ENCODE peak calls at places on chromosomes 2 and 18, in seven cellular contexts. M is A549, I is fibroblast of the aortic adventitia, H is fibroblast of mammary gland, J is heart right ventricle, W is ascending aorta, P is keratinocyte. Y is an unnamed sample.
A peak's percentile ranks its signal among the peaks of the same experiment; 100 is the strongest.

GRCh38 chr2:180513389-180513788 is 467.0 kb upstream of the UBE2E3 start:
- DNase-seq in H (no peak), M (no peak), P (no peak), W (no peak), J (no peak), I (no peak), Y (no peak)

GRCh38 chr2:130154773-130155765 is 10.2 kb upstream of the CCDC74B start:
- DNase-seq in M (no peak), H (no peak), W (no peak), J (no peak), I (no peak), P (no peak), Y (no peak)

GRCh38 chr2:206361407-206362045 is 81.8 kb upstream of the ADAM23 start:
- DNase-seq in J (no peak), W (no peak), M (no peak), I (no peak), P (no peak), H (no peak), Y (peak; percentile 55)

GRCh38 chr2:45647346-45647745 is 4.1 kb upstream of the PRKCE start:
- DNase-seq in J (no peak), W (no peak), I (no peak), P (no peak), H (no peak), M (no peak), Y (no peak)

GRCh38 chr2:15359716-15360531 is 201.2 kb downstream of the NBAS start:
- DNase-seq in M (no peak), H (peak; percentile 82), P (no peak), J (no peak), I (peak; percentile 69), W (no peak), Y (peak; percentile 93)

GRCh38 chr2:98160574-98160973 is 73.6 kb downstream of the VWA3B start:
- DNase-seq in I (no peak), P (no peak), J (peak; percentile 35), W (peak; percentile 69), H (no peak), M (no peak), Y (no peak)

GRCh38 chr2:112722816-112723555 is 2.2 kb downstream of the NT5DC4 start:
- DNase-seq in M (no peak), J (no peak), W (no peak), I (no peak), P (no peak), H (no peak), Y (no peak)

GRCh38 chr2:60552096-60552850 is 1.2 kb downstream of the BCL11A start:
- DNase-seq in P (no peak), I (no peak), W (no peak), M (no peak), H (no peak), J (no peak), Y (no peak)

GRCh38 chr2:128160616-128161275 is 69.7 kb downstream of the UGGT1 start:
- DNase-seq in M (no peak), J (no peak), P (no peak), W (no peak), I (no peak), H (no peak), Y (no peak)

GRCh38 chr2:174605687-174606086 is 8.1 kb upstream of the WIPF1 start:
- DNase-seq in H (peak; percentile 67), W (no peak), P (no peak), I (peak; percentile 68), J (no peak), M (peak; percentile 26), Y (peak; percentile 46)

GRCh38 chr2:190318514-190318913 is 1.1 kb downstream of the HIBCH start:
- DNase-seq in M (no peak), W (no peak), I (no peak), J (no peak), H (peak; percentile 10), P (no peak), Y (peak; percentile 41)

GRCh38 chr2:190325588-190325987 is 6.0 kb upstream of the HIBCH start:
- DNase-seq in M (no peak), W (no peak), H (no peak), P (no peak), I (no peak), J (no peak), Y (no peak)

GRCh38 chr2:190319557-190320498 is at the start of gene HIBCH:
- DNase-seq in J (peak; percentile 99), H (peak; percentile 97), M (peak; percentile 84), W (peak; percentile 100), I (peak; percentile 98), P (peak; percentile 81), Y (peak; percentile 98)

GRCh38 chr2:190318931-190319556 is 582 bp downstream of the HIBCH start:
- DNase-seq in M (no peak), P (no peak), J (no peak), W (no peak), H (no peak), I (peak; percentile 26), Y (peak; percentile 21)

DNA sequence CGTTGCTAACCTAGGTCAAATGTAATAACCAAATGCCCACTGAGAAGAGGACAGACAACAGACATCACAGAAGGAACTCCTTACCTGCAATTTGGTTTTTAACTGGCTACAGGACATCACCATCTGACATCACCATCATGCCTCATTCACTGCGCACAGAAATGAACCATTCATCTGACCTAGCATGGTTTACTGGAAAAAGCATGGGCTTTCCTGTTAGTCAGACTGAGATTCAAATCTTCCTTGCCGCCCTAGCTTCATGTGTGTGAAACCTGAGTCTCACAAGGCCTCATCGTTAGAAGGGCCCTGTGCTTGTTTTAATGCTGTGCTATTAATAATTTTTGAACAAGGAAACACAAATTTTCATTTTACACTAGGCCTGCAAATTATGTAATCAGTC is 1.1 kb upstream of the HIBCH start:
- DNase-seq in J (no peak), H (no peak), I (no peak), P (no peak), W (no peak), M (no peak), Y (no peak)
- H3K4me3 ChIP-seq in J (peak overlapping the region; percentile 85), H (no peak overlapping the region), I (no peak overlapping the region), P (no peak overlapping the region), W (no peak overlapping the region), M (no peak overlapping the region), Y (no peak overlapping the region)

DNA sequence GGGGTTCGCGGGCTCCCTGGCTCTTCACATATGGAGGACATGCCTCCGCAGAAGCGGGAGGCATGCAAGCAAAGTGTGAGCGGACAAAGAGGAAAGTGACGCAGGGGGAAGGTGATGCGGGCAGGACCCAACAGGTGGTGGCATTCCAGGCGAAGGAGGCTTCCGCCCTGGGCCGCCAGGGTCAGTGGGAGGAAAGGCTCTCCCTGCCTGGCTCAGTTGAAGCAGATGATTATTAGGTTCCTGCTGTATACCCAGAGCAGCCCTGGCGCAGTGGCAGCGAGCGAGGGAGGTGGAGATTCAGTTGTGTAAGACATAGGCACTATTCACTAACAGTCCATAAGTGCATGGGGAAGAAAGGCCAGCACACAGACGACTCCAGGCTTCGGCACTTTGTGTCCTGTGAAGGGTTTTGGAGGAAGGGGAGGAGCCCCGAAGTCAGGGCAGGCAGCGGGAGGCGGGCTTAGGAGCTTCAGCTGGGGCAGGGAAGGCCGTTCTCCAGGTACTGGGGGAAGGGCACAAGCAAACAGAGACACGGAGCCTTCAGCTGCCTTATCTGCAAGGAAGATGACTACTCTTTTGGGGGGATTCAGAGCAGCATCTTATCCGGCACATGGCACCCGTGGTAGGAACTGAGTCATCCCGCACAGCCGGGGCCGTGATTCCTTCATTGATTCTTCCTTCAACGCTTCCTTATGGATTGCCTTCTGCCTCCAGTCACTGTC is 89.8 kb downstream of the TGOLN2 start:
- DNase-seq in I (no peak), W (no peak), P (peak; percentile 30), M (no peak), J (no peak), H (no peak), Y (peak; percentile 86)
- TF ChIP-seq CTCF in I (no peak), W (no peak), P (no peak), M (no peak), J (no peak), H (no peak), Y (peak; percentile 15)

GRCh38 chr2:12714391-12715221 is 2.1 kb upstream of the TRIB2 start:
- DNase-seq in J (no peak), W (peak; percentile 83), I (peak; percentile 61), M (no peak), H (peak; percentile 56), P (no peak), Y (peak; percentile 77)
- H3K4me3 ChIP-seq in J (no peak overlapping the region), W (peak overlapping the region; percentile 91), I (no peak overlapping the region), M (no peak overlapping the region), H (no peak overlapping the region), P (no peak overlapping the region), Y (no peak overlapping the region)

GRCh38 chr18:48913723-48914122 is 37.0 kb downstream of the SMAD7 start:
- DNase-seq in P (no peak), I (no peak), J (no peak), M (no peak), W (peak; percentile 51), H (no peak), Y (no peak)

GRCh38 chr18:48910972-48911545 is 39.7 kb downstream of the SMAD7 start:
- DNase-seq in H (no peak), M (no peak), W (no peak), I (no peak), P (no peak), J (no peak), Y (no peak)

GRCh38 chr18:48914581-48915251 is 36.0 kb downstream of the SMAD7 start:
- DNase-seq in I (no peak), J (no peak), P (no peak), M (no peak), H (no peak), W (peak; percentile 57), Y (no peak)

GRCh38 chr18:48915621-48916425 is 34.9 kb downstream of the SMAD7 start:
- DNase-seq in P (no peak), H (no peak), J (no peak), I (peak; percentile 66), M (no peak), W (peak; percentile 57), Y (no peak)

GRCh38 chr18:48913201-48913600 is 37.6 kb downstream of the SMAD7 start:
- DNase-seq in J (no peak), I (no peak), M (no peak), H (no peak), W (peak; percentile 59), P (no peak), Y (no peak)
- TF ChIP-seq CTCF in J (peak; percentile 41), I (no peak), M (peak; percentile 24), H (no peak), W (no peak), P (peak; percentile 37), Y (peak; percentile 55)

GRCh38 chr2:239355724-239356123 is 45.1 kb downstream of the HDAC4 start:
- DNase-seq in P (no peak), J (no peak), W (no peak), H (no peak), I (peak; percentile 81), M (no peak), Y (no peak)
- H3K4me3 ChIP-seq in P (no peak overlapping the region), J (no peak overlapping the region), W (no peak overlapping the region), H (no peak overlapping the region), I (no peak overlapping the region), M (no peak overlapping the region), Y (no peak overlapping the region)

GRCh38 chr2:28451793-28452533 is 43.9 kb upstream of the PLB1 start:
- DNase-seq in P (no peak), J (no peak), W (peak; percentile 57), H (no peak), I (no peak), M (no peak), Y (no peak)
- TF ChIP-seq CTCF in P (no peak), J (no peak), W (no peak), H (no peak), I (no peak), M (no peak), Y (no peak)

Y was measured in bronchial epithelial cell.